ENCODE peak calls at places on chromosomes 7 and 10, in seven cellular contexts. C, Q, A, S, F, Z and M are unnamed samples.

GRCh38 chr7:16416289-16417282 is 4.8 kb downstream of the CRPPA start:
- DNase-seq in F (peak), S (no peak), C (peak), Q (no peak), A (no peak), Z (no peak), M (no peak)

GRCh38 chr7:15130666-15131541 is 228.4 kb upstream of the DGKB start:
- DNase-seq in C (peak), S (no peak), Q (no peak), F (peak), Z (no peak), A (no peak), M (peak)

GRCh38 chr10:124676416-124677062 is 67.6 kb downstream of the FAM53B start:
- DNase-seq in Q (no peak), Z (no peak), S (no peak), C (no peak), F (no peak), A (no peak), M (no peak)

GRCh38 chr10:34689053-34689452 is 126.0 kb downstream of the PARD3 start:
- DNase-seq in S (no peak), C (peak), A (no peak), Z (no peak), Q (no peak), F (peak), M (peak)

GRCh38 chr10:107028249-107028648 is 136.3 kb downstream of the SORCS1 start:
- DNase-seq in F (no peak), Q (no peak), C (no peak), S (no peak), A (no peak), Z (no peak), M (no peak)

GRCh38 chr7:45973725-45974532 is 52.9 kb upstream of the IGFBP3 start:
- DNase-seq in A (no peak), S (peak), C (no peak), Z (no peak), Q (no peak), F (no peak), M (no peak)

GRCh38 chr10:31017534-31018361 is 13.9 kb downstream of the ZNF438 start:
- DNase-seq in C (no peak), Z (no peak), F (no peak), A (no peak), S (no peak), Q (no peak), M (no peak)

GRCh38 chr7:17680026-17680425 is 260.3 kb downstream of the SNX13 start:
- DNase-seq in Q (peak), A (no peak), F (peak), Z (no peak), S (peak), C (peak), M (peak)

GRCh38 chr10:73908853-73909611 is 1.9 kb upstream of the PLAU start:
- DNase-seq in S (no peak), F (peak), C (peak), Q (peak), A (peak), Z (no peak), M (peak)

GRCh38 chr10:6491841-6492609 is 88.1 kb downstream of the PRKCQ start:
- DNase-seq in Z (no peak), S (no peak), Q (no peak), C (no peak), F (peak), A (no peak), M (peak)

GRCh38 chr7:84188811-84189405 is 5.7 kb downstream of the SEMA3A start:
- DNase-seq in Z (peak), F (peak), Q (no peak), S (no peak), C (no peak), A (no peak), M (peak)

GRCh38 chr7:138784692-138785091 is 13.1 kb upstream of the TMEM213 start:
- DNase-seq in C (no peak), A (no peak), S (no peak), F (peak), Z (no peak), Q (no peak), M (peak)

GRCh38 chr7:138781004-138781403 is 16.8 kb upstream of the TMEM213 start:
- DNase-seq in Q (no peak), Z (no peak), C (no peak), S (no peak), A (no peak), F (no peak), M (no peak)

DNA sequence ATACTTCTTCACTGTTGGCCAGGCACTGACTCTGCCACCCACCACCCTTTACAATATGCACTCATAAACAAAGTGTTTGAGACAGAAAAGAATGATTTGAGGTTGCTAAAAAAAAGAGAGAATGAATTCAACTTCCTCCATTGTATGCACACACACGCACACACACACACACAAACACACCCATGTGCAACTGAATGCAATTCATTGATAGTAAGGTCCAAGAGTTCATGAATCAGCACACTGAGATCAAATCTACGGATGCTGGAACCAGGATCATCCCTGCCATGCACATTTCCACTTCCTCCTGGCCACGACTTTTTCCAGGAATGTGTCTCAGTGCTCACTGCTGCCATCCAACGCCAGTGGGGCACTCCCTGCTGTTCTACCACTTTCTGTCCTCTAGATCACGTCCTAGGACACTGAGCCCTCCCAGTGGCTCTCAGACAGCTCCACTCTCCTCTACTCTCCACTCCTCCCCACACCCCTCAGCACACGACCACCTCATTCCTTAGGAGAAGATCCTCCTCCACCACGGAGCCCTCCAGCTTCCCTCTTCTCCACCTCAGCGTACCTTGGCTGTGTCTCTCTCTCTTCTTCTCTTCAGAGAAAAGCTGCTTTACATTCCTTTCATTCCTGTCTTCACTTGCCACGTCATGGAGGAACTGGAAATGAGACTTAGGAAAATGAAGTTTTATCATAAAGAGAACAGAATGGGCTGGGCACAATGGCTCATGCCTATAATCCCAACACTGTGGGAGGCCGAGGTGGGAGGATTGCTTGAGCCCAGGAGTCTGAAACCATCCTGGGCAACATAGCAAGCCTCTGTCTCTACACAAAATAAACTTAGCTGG is 12.0 kb upstream of the TMEM213 start:
- DNase-seq in A (no peak), C (no peak), S (no peak), F (peak), Z (no peak), Q (no peak), M (peak)
- TF ChIP-seq CTCF in A (no peak), C (no peak), S (no peak), F (no peak), Z (no peak), Q (no peak), M (no peak)

GRCh38 chr10:123284022-123284421 is 129.8 kb downstream of the BUB3 start:
- DNase-seq in C (no peak), A (no peak), S (no peak), Z (no peak), Q (no peak), F (peak), M (peak)
- TF ChIP-seq CTCF in C (peak), A (no peak), S (no peak), Z (no peak), Q (no peak), F (peak), M (no peak)

GRCh38 chr10:133422223-133422820 is 2.1 kb downstream of the SPRN start:
- DNase-seq in Z (peak), F (no peak), S (no peak), Q (no peak), C (no peak), A (no peak), M (no peak)
- TF ChIP-seq CTCF in Z (no peak), F (no peak), S (no peak), Q (no peak), C (no peak), A (no peak), M (no peak)

GRCh38 chr10:80861882-80862281 is 324.2 kb downstream of the SH2D4B start:
- DNase-seq in Q (no peak), C (no peak), F (no peak), Z (no peak), S (no peak), A (no peak), M (no peak)
- TF ChIP-seq CTCF in Q (no peak), C (no peak), F (no peak), Z (no peak), S (no peak), A (peak), M (no peak)

GRCh38 chr10:43420369-43421200 is 11.6 kb upstream of the HNRNPF start:
- DNase-seq in Z (peak), F (peak), Q (peak), S (peak), C (no peak), A (peak), M (peak)
- TF ChIP-seq CTCF in Z (peak), F (no peak), Q (no peak), S (no peak), C (peak), A (peak), M (no peak)

GRCh38 chr10:125708971-125709503 is 10.5 kb upstream of the EDRF1 start:
- DNase-seq in S (no peak), C (no peak), Z (no peak), Q (no peak), F (no peak), A (no peak), M (no peak)
- TF ChIP-seq CTCF in S (no peak), C (no peak), Z (no peak), Q (no peak), F (no peak), A (no peak), M (no peak)

GRCh38 chr7:35366167-35367155 is 112.6 kb upstream of the TBX20 start:
- DNase-seq in Z (no peak), A (no peak), F (no peak), S (no peak), Q (no peak), C (no peak), M (no peak)
- TF ChIP-seq CTCF in Z (no peak), A (no peak), F (no peak), S (no peak), Q (no peak), C (no peak), M (no peak)

DNA sequence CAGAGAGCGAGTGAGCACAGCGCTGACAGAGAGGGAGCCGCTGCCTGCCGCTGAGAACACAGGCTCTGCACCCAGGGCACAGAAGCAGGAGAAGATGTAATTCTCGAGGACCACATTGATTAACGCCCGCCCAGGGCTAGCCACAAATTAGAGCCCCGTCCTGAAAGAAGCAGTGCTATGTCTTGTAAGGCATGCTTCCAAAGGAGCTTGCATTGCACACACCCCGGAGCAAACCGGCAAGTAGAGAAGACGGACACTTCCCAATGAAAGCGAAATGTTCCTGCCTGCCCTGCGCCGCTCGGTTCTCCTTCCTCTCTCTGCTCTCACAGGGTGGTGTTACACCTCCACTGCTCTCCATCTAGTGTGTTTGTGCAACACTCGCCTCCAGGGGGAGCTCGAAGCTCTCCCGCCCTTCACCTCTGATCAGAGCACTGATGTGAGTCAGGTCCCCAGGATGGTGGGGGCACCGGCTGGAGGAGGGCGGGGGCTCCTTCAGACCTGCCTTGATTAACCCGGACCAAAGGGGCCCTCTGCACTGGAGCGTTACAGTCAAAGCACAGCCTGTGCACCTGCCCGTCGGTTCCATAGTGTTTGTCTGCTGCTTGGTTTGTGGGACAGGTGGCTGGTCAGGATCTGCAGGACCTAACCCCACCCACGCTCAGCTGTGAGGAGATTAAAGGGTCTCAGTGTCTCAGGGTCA is 316.5 kb downstream of the ADARB2 start:
- DNase-seq in Q (no peak), C (no peak), F (peak), S (peak), Z (peak), A (peak), M (peak)
- TF ChIP-seq CTCF in Q (no peak), C (peak), F (peak), S (peak), Z (no peak), A (peak), M (peak)

GRCh38 chr7:49001610-49002033 is 77.3 kb downstream of the CDC14C start:
- DNase-seq in S (peak), Z (peak), A (peak), C (no peak), F (peak), Q (no peak), M (peak)
- TF ChIP-seq CTCF in S (peak), Z (peak), A (peak), C (peak), F (peak), Q (no peak), M (peak)

GRCh38 chr10:66929375-66929774 is 3.5 kb downstream of the LRRTM3 start:
- DNase-seq in C (no peak), Z (no peak), F (no peak), Q (no peak), A (no peak), S (no peak), M (no peak)
- TF ChIP-seq CTCF in C (no peak), Z (no peak), F (no peak), Q (no peak), A (no peak), S (no peak), M (no peak)